ENCODE peak calls at places on chromosomes 5 and 9, in five cellular contexts. N is HepG2, X is A549, R is adrenal gland, V is heart left ventricle. L is an unnamed sample.
A peak's percentile ranks its signal among the peaks of the same experiment; 100 is the strongest.

GRCh38 chr5:89213584-89213983 is 330.6 kb upstream of the MEF2C start:
- DNase-seq in N (no peak), X (no peak), R (no peak), V (no peak), L (peak; percentile 82)

GRCh38 chr9:96691326-96691725 is 36.2 kb upstream of the PRXL2C start:
- DNase-seq in N (no peak), X (no peak), R (no peak), V (no peak), L (no peak)

GRCh38 chr5:97528941-97529340 is 345.9 kb upstream of the RIOK2 start:
- DNase-seq in N (no peak), X (no peak), R (no peak), V (no peak), L (no peak)

GRCh38 chr5:131224387-131225191 is 39.3 kb upstream of the CDC42SE2 start:
- DNase-seq in N (no peak), X (no peak), R (peak; percentile 45), V (peak; percentile 67), L (no peak)

GRCh38 chr5:101977729-101978345 is 318.2 kb downstream of the SLCO4C1 start:
- DNase-seq in N (peak; percentile 49), X (peak; percentile 59), R (no peak), V (no peak), L (no peak)

GRCh38 chr5:3142261-3143027 is 391.0 kb upstream of the IRX2 start:
- DNase-seq in N (no peak), X (no peak), R (peak; percentile 4), V (no peak), L (no peak)

GRCh38 chr5:151742870-151743294 is 15.5 kb downstream of the ATOX1 start:
- DNase-seq in N (peak; percentile 41), X (peak; percentile 70), R (peak; percentile 46), V (no peak), L (peak; percentile 35)

GRCh38 chr9:124134526-124134925 is 123.0 kb downstream of the LHX2 start:
- DNase-seq in N (no peak), X (no peak), R (no peak), V (no peak), L (no peak)

GRCh38 chr9:113574381-113575262 is 111.1 kb downstream of the RGS3 start:
- DNase-seq in N (no peak), X (no peak), R (peak; percentile 13), V (peak; percentile 37), L (peak; percentile 2)

GRCh38 chr5:6837519-6838110 is 124.4 kb downstream of the TENT4A start:
- DNase-seq in N (no peak), X (peak; percentile 8), R (no peak), V (no peak), L (no peak)

GRCh38 chr9:111678293-111678692 is 16.9 kb downstream of the GNG10 start:
- DNase-seq in N (peak; percentile 74), X (no peak), R (no peak), V (no peak), L (no peak)

GRCh38 chr5:372556-372910 is 51.0 kb downstream of the AHRR start:
- DNase-seq in N (no peak), X (no peak), R (no peak), V (no peak), L (no peak)

GRCh38 chr9:96859461-96860198 is 5.3 kb upstream of the ZNF782 start:
- DNase-seq in N (no peak), X (no peak), R (no peak), V (no peak), L (no peak)

GRCh38 chr5:34534237-34535108 is 121.7 kb upstream of the RAI14 start:
- DNase-seq in N (peak; percentile 14), X (no peak), R (no peak), V (no peak), L (no peak)

GRCh38 chr5:67809589-67809988 is 406.0 kb upstream of the PIK3R1 start:
- DNase-seq in N (no peak), X (no peak), R (no peak), V (no peak), L (peak; percentile 42)

GRCh38 chr5:102421647-102422046 is 77.2 kb downstream of the SLCO6A1 start:
- DNase-seq in N (peak; percentile 20), X (peak; percentile 15), R (peak; percentile 15), V (no peak), L (peak; percentile 74)

GRCh38 chr5:150401076-150401375 is 11.7 kb downstream of the CD74 start:
- DNase-seq in N (no peak), X (no peak), R (no peak), V (no peak), L (no peak)

DNA sequence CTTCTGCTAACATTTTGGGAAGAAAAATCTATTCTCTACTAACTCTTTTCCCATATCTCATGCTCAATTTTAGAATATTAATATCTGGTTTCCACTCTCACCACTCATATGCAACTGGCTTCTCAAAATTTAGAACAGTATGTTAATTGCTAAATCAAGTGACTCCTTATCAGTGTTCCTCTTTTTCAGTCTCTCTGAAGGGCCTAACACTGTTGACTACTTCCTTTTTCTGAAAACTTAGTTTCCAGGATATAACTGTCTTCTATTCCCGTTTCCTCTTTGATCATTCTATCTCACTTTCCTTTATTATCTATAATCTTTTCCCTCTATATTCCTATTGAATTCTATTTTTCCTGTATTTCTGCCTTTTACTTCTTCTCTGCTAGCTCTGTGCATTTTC is 1717.2 kb upstream of the C9orf72 start:
- DNase-seq in N (no peak), X (no peak), R (no peak), V (no peak), L (no peak)
- TF ChIP-seq POLR2A in N (no peak), X (no peak), R (no peak), V (no peak), L (no peak)

GRCh38 chr9:33128570-33128969 is 38.6 kb downstream of the B4GALT1 start:
- DNase-seq in N (no peak), X (no peak), R (no peak), V (no peak), L (no peak)

GRCh38 chr9:33130961-33131360 is 36.2 kb downstream of the B4GALT1 start:
- DNase-seq in N (no peak), X (no peak), R (no peak), V (no peak), L (no peak)

GRCh38 chr9:33129251-33129885 is 37.8 kb downstream of the B4GALT1 start:
- DNase-seq in N (no peak), X (no peak), R (no peak), V (no peak), L (no peak)

GRCh38 chr9:33130501-33130900 is 36.6 kb downstream of the B4GALT1 start:
- DNase-seq in N (no peak), X (no peak), R (no peak), V (no peak), L (no peak)

GRCh38 chr9:33129886-33130284 is 37.3 kb downstream of the B4GALT1 start:
- DNase-seq in N (no peak), X (no peak), R (no peak), V (no peak), L (no peak)
- TF ChIP-seq POLR2A in N (no peak), X (no peak), R (no peak), V (no peak), L (no peak)

DNA sequence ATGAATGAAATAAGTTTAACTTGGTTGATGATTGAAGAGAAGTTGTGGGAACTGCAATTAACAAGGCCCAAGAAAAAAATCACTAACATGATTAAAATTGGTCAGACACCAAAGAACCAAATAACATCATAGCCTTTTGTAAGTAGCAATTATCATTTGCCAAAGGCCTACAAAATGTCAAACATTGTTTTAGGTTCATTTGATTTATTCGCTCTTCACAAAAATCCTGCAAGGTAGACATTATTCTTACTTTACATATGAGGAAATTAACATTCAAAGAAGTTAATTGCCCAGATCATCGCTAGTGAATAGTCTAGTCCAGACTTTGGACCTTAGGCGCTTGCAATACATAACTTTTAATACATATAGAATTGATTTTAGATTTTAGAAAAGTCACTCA is 2.6 kb downstream of the POLK start:
- DNase-seq in N (no peak), X (no peak), R (no peak), V (no peak), L (no peak)
- TF ChIP-seq POLR2A in N (no peak), X (no peak), R (no peak), V (no peak), L (no peak)

GRCh38 chr9:134229466-134230091 is 65.2 kb upstream of the RNU6ATAC start:
- DNase-seq in N (no peak), X (no peak), R (no peak), V (no peak), L (no peak)
- TF ChIP-seq POLR2A in N (no peak), X (no peak), R (no peak), V (no peak), L (no peak)

GRCh38 chr9:15492485-15493150 is 18.2 kb downstream of the PSIP1 start:
- DNase-seq in N (no peak), X (no peak), R (no peak), V (no peak), L (no peak)
- TF ChIP-seq POLR2A in N (no peak), X (no peak), R (no peak), V (no peak), L (no peak)